ENCODE peak calls at places on chromosomes 12 and 14, in eight cellular contexts. One of them, this sample, is unnamed.

GRCh38 chr14:59292028-59292427 is 103.6 kb downstream of the DAAM1 start:
- DNase-seq in body of pancreas: no peak
- DNase-seq in AG10803: no peak
- DNase-seq in foreskin fibroblast: no peak
- DNase-seq in cardiac fibroblast: no peak
- DNase-seq in progenitor cell of endocrine pancreas: no peak
- DNase-seq in astrocyte of the spinal cord: no peak
- DNase-seq in Caco-2: no peak
- DNase-seq in this sample: no peak

GRCh38 chr12:117006333-117006732 is 92.9 kb downstream of the TESC start:
- DNase-seq in body of pancreas: no peak
- DNase-seq in AG10803: no peak
- DNase-seq in foreskin fibroblast: no peak
- DNase-seq in cardiac fibroblast: no peak
- DNase-seq in progenitor cell of endocrine pancreas: no peak
- DNase-seq in astrocyte of the spinal cord: no peak
- DNase-seq in Caco-2: no peak
- DNase-seq in this sample: no peak

GRCh38 chr14:59020382-59020781 is 168.1 kb upstream of the DAAM1 start:
- DNase-seq in body of pancreas: no peak
- DNase-seq in AG10803: peak; percentile 23
- DNase-seq in foreskin fibroblast: peak; percentile 18
- DNase-seq in cardiac fibroblast: peak; percentile 54
- DNase-seq in progenitor cell of endocrine pancreas: no peak
- DNase-seq in astrocyte of the spinal cord: peak; percentile 43
- DNase-seq in Caco-2: no peak
- DNase-seq in this sample: peak; percentile 41

GRCh38 chr12:106030210-106031175 is 108.3 kb downstream of the NUAK1 start:
- DNase-seq in body of pancreas: no peak
- DNase-seq in AG10803: peak; percentile 96
- DNase-seq in foreskin fibroblast: peak; percentile 64
- DNase-seq in cardiac fibroblast: peak; percentile 92
- DNase-seq in progenitor cell of endocrine pancreas: no peak
- DNase-seq in astrocyte of the spinal cord: peak; percentile 94
- DNase-seq in Caco-2: no peak
- DNase-seq in this sample: peak; percentile 35

GRCh38 chr12:130480887-130481286 is 143.2 kb downstream of the PIWIL1 start:
- DNase-seq in body of pancreas: no peak
- DNase-seq in AG10803: no peak
- DNase-seq in foreskin fibroblast: no peak
- DNase-seq in cardiac fibroblast: no peak
- DNase-seq in progenitor cell of endocrine pancreas: no peak
- DNase-seq in astrocyte of the spinal cord: no peak
- DNase-seq in Caco-2: no peak
- DNase-seq in this sample: no peak

GRCh38 chr14:90796319-90796718 is 19.9 kb downstream of the TTC7B start:
- DNase-seq in body of pancreas: no peak
- DNase-seq in AG10803: no peak
- DNase-seq in foreskin fibroblast: no peak
- DNase-seq in cardiac fibroblast: no peak
- DNase-seq in progenitor cell of endocrine pancreas: no peak
- DNase-seq in astrocyte of the spinal cord: no peak
- DNase-seq in Caco-2: no peak
- DNase-seq in this sample: no peak

GRCh38 chr12:124661382-124661781 is 94.0 kb upstream of the NCOR2 start:
- DNase-seq in body of pancreas: no peak
- DNase-seq in AG10803: no peak
- DNase-seq in foreskin fibroblast: no peak
- DNase-seq in cardiac fibroblast: no peak
- DNase-seq in progenitor cell of endocrine pancreas: no peak
- DNase-seq in astrocyte of the spinal cord: no peak
- DNase-seq in Caco-2: no peak
- DNase-seq in this sample: no peak

GRCh38 chr12:6061661-6062060 is 62.8 kb downstream of the VWF start:
- DNase-seq in body of pancreas: no peak
- DNase-seq in AG10803: peak; percentile 82
- DNase-seq in foreskin fibroblast: peak; percentile 56
- DNase-seq in cardiac fibroblast: peak; percentile 76
- DNase-seq in progenitor cell of endocrine pancreas: no peak
- DNase-seq in astrocyte of the spinal cord: no peak
- DNase-seq in Caco-2: no peak
- DNase-seq in this sample: no peak

GRCh38 chr12:121364657-121365265 is 12.6 kb upstream of the ANAPC5 start:
- DNase-seq in body of pancreas: no peak
- DNase-seq in AG10803: peak; percentile 23
- DNase-seq in foreskin fibroblast: no peak
- DNase-seq in cardiac fibroblast: no peak
- DNase-seq in progenitor cell of endocrine pancreas: no peak
- DNase-seq in astrocyte of the spinal cord: peak; percentile 29
- DNase-seq in Caco-2: no peak
- DNase-seq in this sample: peak; percentile 63

GRCh38 chr12:121371404-121371803 is 19.2 kb upstream of the ANAPC5 start:
- DNase-seq in body of pancreas: no peak
- DNase-seq in AG10803: no peak
- DNase-seq in foreskin fibroblast: no peak
- DNase-seq in cardiac fibroblast: no peak
- DNase-seq in progenitor cell of endocrine pancreas: no peak
- DNase-seq in astrocyte of the spinal cord: no peak
- DNase-seq in Caco-2: no peak
- DNase-seq in this sample: no peak

GRCh38 chr12:121365416-121366062 is 13.3 kb upstream of the ANAPC5 start:
- DNase-seq in body of pancreas: no peak
- DNase-seq in AG10803: peak; percentile 24
- DNase-seq in foreskin fibroblast: no peak
- DNase-seq in cardiac fibroblast: no peak
- DNase-seq in progenitor cell of endocrine pancreas: no peak
- DNase-seq in astrocyte of the spinal cord: no peak
- DNase-seq in Caco-2: no peak
- DNase-seq in this sample: no peak

GRCh38 chr12:121366063-121366459 is 13.8 kb upstream of the ANAPC5 start:
- DNase-seq in body of pancreas: no peak
- DNase-seq in AG10803: no peak
- DNase-seq in foreskin fibroblast: no peak
- DNase-seq in cardiac fibroblast: no peak
- DNase-seq in progenitor cell of endocrine pancreas: no peak
- DNase-seq in astrocyte of the spinal cord: no peak
- DNase-seq in Caco-2: no peak
- DNase-seq in this sample: no peak
- TF ChIP-seq CTCF in body of pancreas: no peak
- TF ChIP-seq CTCF in AG10803: no peak
- TF ChIP-seq CTCF in foreskin fibroblast: no peak
- TF ChIP-seq CTCF in cardiac fibroblast: no peak
- TF ChIP-seq CTCF in progenitor cell of endocrine pancreas: no peak
- TF ChIP-seq CTCF in astrocyte of the spinal cord: no peak
- TF ChIP-seq CTCF in Caco-2: no peak
- TF ChIP-seq CTCF in this sample: no peak

GRCh38 chr12:99658950-99659349 is 11.4 kb downstream of the GARIN6 start:
- DNase-seq in body of pancreas: no peak
- DNase-seq in AG10803: peak; percentile 3
- DNase-seq in foreskin fibroblast: no peak
- DNase-seq in cardiac fibroblast: peak; percentile 1
- DNase-seq in progenitor cell of endocrine pancreas: no peak
- DNase-seq in astrocyte of the spinal cord: peak; percentile 29
- DNase-seq in Caco-2: no peak
- DNase-seq in this sample: peak; percentile 6
- TF ChIP-seq CTCF in body of pancreas: no peak
- TF ChIP-seq CTCF in AG10803: peak; percentile 12
- TF ChIP-seq CTCF in foreskin fibroblast: no peak
- TF ChIP-seq CTCF in cardiac fibroblast: no peak
- TF ChIP-seq CTCF in progenitor cell of endocrine pancreas: peak; percentile 57
- TF ChIP-seq CTCF in astrocyte of the spinal cord: peak; percentile 34
- TF ChIP-seq CTCF in Caco-2: peak; percentile 5
- TF ChIP-seq CTCF in this sample: peak; percentile 40

GRCh38 chr14:84555493-84555892 is 974.5 kb upstream of the FLRT2 start:
- DNase-seq in body of pancreas: no peak
- DNase-seq in AG10803: no peak
- DNase-seq in foreskin fibroblast: no peak
- DNase-seq in cardiac fibroblast: no peak
- DNase-seq in progenitor cell of endocrine pancreas: no peak
- DNase-seq in astrocyte of the spinal cord: no peak
- DNase-seq in Caco-2: no peak
- DNase-seq in this sample: no peak
- TF ChIP-seq CTCF in body of pancreas: no peak
- TF ChIP-seq CTCF in AG10803: no peak
- TF ChIP-seq CTCF in foreskin fibroblast: no peak
- TF ChIP-seq CTCF in cardiac fibroblast: no peak
- TF ChIP-seq CTCF in progenitor cell of endocrine pancreas: no peak
- TF ChIP-seq CTCF in astrocyte of the spinal cord: no peak
- TF ChIP-seq CTCF in Caco-2: no peak
- TF ChIP-seq CTCF in this sample: no peak

GRCh38 chr14:87934185-87934584 is 58.8 kb downstream of the GALC start:
- DNase-seq in body of pancreas: no peak
- DNase-seq in AG10803: no peak
- DNase-seq in foreskin fibroblast: no peak
- DNase-seq in cardiac fibroblast: no peak
- DNase-seq in progenitor cell of endocrine pancreas: no peak
- DNase-seq in astrocyte of the spinal cord: no peak
- DNase-seq in Caco-2: no peak
- DNase-seq in this sample: peak; percentile 11
- TF ChIP-seq CTCF in body of pancreas: no peak
- TF ChIP-seq CTCF in AG10803: no peak
- TF ChIP-seq CTCF in foreskin fibroblast: no peak
- TF ChIP-seq CTCF in cardiac fibroblast: no peak
- TF ChIP-seq CTCF in progenitor cell of endocrine pancreas: no peak
- TF ChIP-seq CTCF in astrocyte of the spinal cord: no peak
- TF ChIP-seq CTCF in Caco-2: peak; percentile 10
- TF ChIP-seq CTCF in this sample: no peak

DNA sequence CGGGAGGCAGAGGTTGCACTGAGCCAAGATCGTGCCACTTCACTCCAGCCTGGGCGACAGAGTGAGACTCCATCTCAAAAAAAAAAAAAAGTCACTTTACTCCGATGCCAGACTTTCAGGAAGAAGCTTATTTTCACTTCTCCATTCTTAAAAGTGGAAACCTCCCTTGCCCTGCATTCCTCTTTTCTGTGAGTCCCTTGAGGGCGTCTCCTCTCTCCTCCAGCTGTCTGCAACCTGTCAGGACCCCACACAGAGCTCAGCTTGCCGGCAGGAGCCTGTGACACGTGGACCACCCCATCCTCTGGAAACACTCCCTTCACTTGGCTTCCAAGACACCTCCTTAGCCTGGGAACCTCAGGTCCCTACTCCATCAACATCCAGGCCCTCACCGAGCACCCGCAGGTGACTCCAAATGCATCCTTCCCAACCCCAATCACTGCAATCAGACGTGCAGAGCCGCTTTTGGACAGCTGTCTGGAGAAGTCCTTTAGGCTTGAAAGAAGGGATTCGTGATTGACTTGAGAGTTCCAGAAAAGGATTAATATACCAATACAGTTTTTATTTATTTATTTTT is 34.3 kb downstream of the SLC15A4 start:
- DNase-seq in body of pancreas: no peak
- DNase-seq in AG10803: no peak
- DNase-seq in foreskin fibroblast: no peak
- DNase-seq in cardiac fibroblast: no peak
- DNase-seq in progenitor cell of endocrine pancreas: no peak
- DNase-seq in astrocyte of the spinal cord: no peak
- DNase-seq in Caco-2: no peak
- DNase-seq in this sample: no peak
- TF ChIP-seq CTCF in body of pancreas: no peak
- TF ChIP-seq CTCF in AG10803: no peak
- TF ChIP-seq CTCF in foreskin fibroblast: no peak
- TF ChIP-seq CTCF in cardiac fibroblast: no peak
- TF ChIP-seq CTCF in progenitor cell of endocrine pancreas: no peak
- TF ChIP-seq CTCF in astrocyte of the spinal cord: no peak
- TF ChIP-seq CTCF in Caco-2: no peak
- TF ChIP-seq CTCF in this sample: no peak

GRCh38 chr12:115922952-115923564 is 354.4 kb downstream of the MED13L start:
- DNase-seq in body of pancreas: no peak
- DNase-seq in AG10803: no peak
- DNase-seq in foreskin fibroblast: no peak
- DNase-seq in cardiac fibroblast: peak; percentile 12
- DNase-seq in progenitor cell of endocrine pancreas: no peak
- DNase-seq in astrocyte of the spinal cord: peak; percentile 7
- DNase-seq in Caco-2: no peak
- DNase-seq in this sample: peak; percentile 23
- TF ChIP-seq CTCF in body of pancreas: no peak
- TF ChIP-seq CTCF in AG10803: peak; percentile 18
- TF ChIP-seq CTCF in foreskin fibroblast: no peak
- TF ChIP-seq CTCF in cardiac fibroblast: peak; percentile 39
- TF ChIP-seq CTCF in progenitor cell of endocrine pancreas: peak; percentile 35
- TF ChIP-seq CTCF in astrocyte of the spinal cord: peak; percentile 28
- TF ChIP-seq CTCF in Caco-2: peak; percentile 61
- TF ChIP-seq CTCF in this sample: no peak

DNA sequence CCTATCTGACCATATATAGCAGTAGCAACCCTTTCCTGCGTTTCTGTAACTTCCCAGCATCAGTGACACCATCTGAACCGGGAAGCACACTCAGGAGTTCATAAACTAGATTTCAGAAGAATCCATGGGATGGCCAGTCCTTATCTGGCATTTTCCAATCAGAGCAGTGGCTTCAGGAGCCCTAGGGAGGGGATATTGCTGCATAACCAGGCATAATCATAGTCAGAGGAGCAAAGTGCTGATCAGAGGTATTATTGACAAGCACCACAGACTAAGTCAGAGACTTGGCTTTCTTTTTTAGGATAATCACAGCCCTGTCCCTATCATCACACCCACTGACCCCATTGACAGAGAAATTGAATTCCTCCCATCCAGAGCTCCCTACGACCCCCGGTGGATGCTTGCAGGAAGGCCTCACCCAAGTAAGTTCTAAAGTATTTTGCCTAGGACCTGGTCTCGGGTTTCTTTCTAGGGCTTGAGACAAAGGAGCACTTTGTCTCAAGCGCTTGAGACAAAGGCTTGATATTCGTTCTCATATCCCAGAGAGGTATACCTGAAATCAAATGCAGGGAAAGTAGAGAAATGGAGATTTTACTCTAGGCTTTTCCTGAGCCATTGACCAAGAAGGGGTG is 55.1 kb downstream of the FOXN4 start:
- DNase-seq in body of pancreas: no peak
- DNase-seq in AG10803: no peak
- DNase-seq in foreskin fibroblast: no peak
- DNase-seq in cardiac fibroblast: no peak
- DNase-seq in progenitor cell of endocrine pancreas: no peak
- DNase-seq in astrocyte of the spinal cord: no peak
- DNase-seq in Caco-2: no peak
- DNase-seq in this sample: no peak
- TF ChIP-seq CTCF in body of pancreas: no peak
- TF ChIP-seq CTCF in AG10803: no peak
- TF ChIP-seq CTCF in foreskin fibroblast: no peak
- TF ChIP-seq CTCF in cardiac fibroblast: no peak
- TF ChIP-seq CTCF in progenitor cell of endocrine pancreas: no peak
- TF ChIP-seq CTCF in astrocyte of the spinal cord: no peak
- TF ChIP-seq CTCF in Caco-2: no peak
- TF ChIP-seq CTCF in this sample: no peak

GRCh38 chr12:2282321-2282720 is 229.5 kb downstream of the CACNA1C start:
- DNase-seq in body of pancreas: no peak
- DNase-seq in AG10803: no peak
- DNase-seq in foreskin fibroblast: no peak
- DNase-seq in cardiac fibroblast: peak; percentile 40
- DNase-seq in progenitor cell of endocrine pancreas: no peak
- DNase-seq in astrocyte of the spinal cord: no peak
- DNase-seq in Caco-2: peak; percentile 29
- DNase-seq in this sample: no peak
- TF ChIP-seq CTCF in body of pancreas: no peak
- TF ChIP-seq CTCF in AG10803: peak; percentile 22
- TF ChIP-seq CTCF in foreskin fibroblast: no peak
- TF ChIP-seq CTCF in cardiac fibroblast: peak; percentile 3
- TF ChIP-seq CTCF in progenitor cell of endocrine pancreas: no peak
- TF ChIP-seq CTCF in astrocyte of the spinal cord: peak; percentile 7
- TF ChIP-seq CTCF in Caco-2: no peak
- TF ChIP-seq CTCF in this sample: no peak

This sample was measured in MCF 10A.